ENCODE peak calls at places on chromosomes 13 and 19, in four cellular contexts. U is IMR-90, H is HepG2, E is K562. O is an unnamed sample.

GRCh38 chr13:82356667-82357066 is 1525.6 kb downstream of the SLITRK1 start:
- DNase-seq in U (no peak), H (no peak), E (no peak), O (no peak)

GRCh38 chr19:11853358-11853757 is 4.8 kb downstream of the ZNF439 start:
- DNase-seq in U (no peak), H (no peak), E (no peak), O (no peak)

GRCh38 chr13:25756916-25757315 is 294.9 kb downstream of the SHISA2 start:
- DNase-seq in U (no peak), H (no peak), E (no peak), O (no peak)

GRCh38 chr13:21208755-21209154 is 32.3 kb downstream of the MRPL57 start:
- DNase-seq in U (no peak), H (no peak), E (no peak), O (no peak)

GRCh38 chr13:32734511-32734910 is 148.3 kb downstream of the PDS5B start:
- DNase-seq in U (peak), H (no peak), E (peak), O (no peak)

GRCh38 chr13:21670006-21670882 is 629 bp upstream of the FGF9 start:
- DNase-seq in U (peak), H (no peak), E (peak), O (peak)

GRCh38 chr13:95237310-95237870 is 63.9 kb downstream of the ABCC4 start:
- DNase-seq in U (no peak), H (no peak), E (no peak), O (no peak)

GRCh38 chr13:76189882-76190519 is 553.9 kb downstream of the LMO7 start:
- DNase-seq in U (no peak), H (no peak), E (no peak), O (no peak)

GRCh38 chr19:1422360-1422759 is 15.0 kb downstream of the DAZAP1 start:
- DNase-seq in U (no peak), H (no peak), E (no peak), O (no peak)

GRCh38 chr19:16587031-16588023 is 15.1 kb upstream of the SLC35E1 start:
- DNase-seq in U (peak), H (no peak), E (no peak), O (no peak)

GRCh38 chr13:41740479-41740878 is 220.4 kb downstream of the VWA8 start:
- DNase-seq in U (no peak), H (no peak), E (no peak), O (no peak)

GRCh38 chr19:57210381-57210780 is 19.1 kb downstream of the ZNF264 start:
- DNase-seq in U (no peak), H (no peak), E (no peak), O (no peak)

GRCh38 chr13:63864171-63864902 is 2448.7 kb upstream of the PCDH20 start:
- DNase-seq in U (peak), H (no peak), E (no peak), O (no peak)

GRCh38 chr13:111920932-111921705 is 145.8 kb upstream of the SOX1 start:
- DNase-seq in U (no peak), H (no peak), E (no peak), O (no peak)

GRCh38 chr19:48530044-48530720 is 18.5 kb upstream of the LMTK3 start:
- DNase-seq in U (no peak), H (no peak), E (no peak), O (no peak)

GRCh38 chr13:81929988-81930387 is 1589.1 kb upstream of the SPRY2 start:
- DNase-seq in U (no peak), H (peak), E (no peak), O (peak)

GRCh38 chr13:27339299-27339698 is 68.7 kb downstream of the RASL11A start:
- DNase-seq in U (peak), H (peak), E (peak), O (peak)

GRCh38 chr19:5563008-5563431 is 4.7 kb downstream of the TINCR start:
- DNase-seq in U (no peak), H (no peak), E (no peak), O (peak)

GRCh38 chr19:8657869-8658268 is 27.4 kb downstream of the NFILZ start:
- DNase-seq in U (no peak), H (no peak), E (no peak), O (no peak)

GRCh38 chr19:4144666-4145261 is 8.7 kb upstream of the CREB3L3 start:
- DNase-seq in U (peak), H (no peak), E (peak), O (peak)

GRCh38 chr19:17393914-17394313 is at the start of gene CCDC194:
- DNase-seq in U (no peak), H (no peak), E (no peak), O (no peak)

GRCh38 chr13:78589206-78589605 is 14.1 kb downstream of the POU4F1 start:
- DNase-seq in U (peak), H (peak), E (peak), O (no peak)

GRCh38 chr13:98318263-98318878 is 141.3 kb upstream of the RNF113B start:
- DNase-seq in U (no peak), H (peak), E (no peak), O (no peak)

GRCh38 chr13:77919351-77920294 is 992 bp upstream of the EDNRB start:
- DNase-seq in U (peak), H (no peak), E (no peak), O (no peak)

GRCh38 chr19:41535029-41535622 is 40.8 kb upstream of the CEACAM21 start:
- DNase-seq in U (no peak), H (no peak), E (no peak), O (no peak)

GRCh38 chr13:97710797-97711196 is 242.7 kb upstream of the IPO5 start:
- DNase-seq in U (no peak), H (no peak), E (no peak), O (no peak)

GRCh38 chr13:101416181-101417042 is at the start of gene NALCN:
- DNase-seq in U (no peak), H (no peak), E (no peak), O (peak)

GRCh38 chr19:4624733-4625362 is 14.5 kb upstream of the TNFAIP8L1 start:
- DNase-seq in U (peak), H (peak), E (peak), O (peak)

GRCh38 chr19:56567274-56568120 is at the start of gene ZNF470:
- DNase-seq in U (peak), H (no peak), E (peak), O (peak)

GRCh38 chr19:12984683-12985048 is 10.6 kb upstream of the NFIX start:
- DNase-seq in U (no peak), H (no peak), E (no peak), O (no peak)

GRCh38 chr19:35116085-35116801 is 620 bp downstream of the FXYD3 start:
- DNase-seq in U (no peak), H (no peak), E (no peak), O (no peak)

GRCh38 chr19:8811315-8812172 is 20.6 kb downstream of the ZNF558 start:
- DNase-seq in U (peak), H (no peak), E (no peak), O (no peak)

GRCh38 chr19:14110650-14111049 is 6.9 kb downstream of the PRKACA start:
- DNase-seq in U (no peak), H (no peak), E (no peak), O (no peak)

GRCh38 chr19:7083076-7083956 is 13.8 kb downstream of the ZNF557 start:
- DNase-seq in U (peak), H (no peak), E (no peak), O (peak)

GRCh38 chr13:29595380-29596063 is at the start of gene SLC7A1:
- DNase-seq in U (peak), H (peak), E (peak), O (peak)

GRCh38 chr13:102940770-102941169 is 94.9 kb downstream of the ERCC5 start:
- DNase-seq in U (no peak), H (no peak), E (no peak), O (no peak)

GRCh38 chr13:113103646-113104045 is 1.9 kb upstream of the F7 start:
- DNase-seq in U (no peak), H (no peak), E (no peak), O (no peak)

GRCh38 chr13:114313061-114313860 is 1.0 kb upstream of the CHAMP1 start:
- DNase-seq in U (peak), H (no peak), E (no peak), O (no peak)

GRCh38 chr19:29525901-29526729 is at the start of gene VSTM2B:
- DNase-seq in U (no peak), H (no peak), E (peak), O (no peak)
- TF ChIP-seq CTCF in U (no peak), H (no peak), E (no peak), O (no peak)

DNA sequence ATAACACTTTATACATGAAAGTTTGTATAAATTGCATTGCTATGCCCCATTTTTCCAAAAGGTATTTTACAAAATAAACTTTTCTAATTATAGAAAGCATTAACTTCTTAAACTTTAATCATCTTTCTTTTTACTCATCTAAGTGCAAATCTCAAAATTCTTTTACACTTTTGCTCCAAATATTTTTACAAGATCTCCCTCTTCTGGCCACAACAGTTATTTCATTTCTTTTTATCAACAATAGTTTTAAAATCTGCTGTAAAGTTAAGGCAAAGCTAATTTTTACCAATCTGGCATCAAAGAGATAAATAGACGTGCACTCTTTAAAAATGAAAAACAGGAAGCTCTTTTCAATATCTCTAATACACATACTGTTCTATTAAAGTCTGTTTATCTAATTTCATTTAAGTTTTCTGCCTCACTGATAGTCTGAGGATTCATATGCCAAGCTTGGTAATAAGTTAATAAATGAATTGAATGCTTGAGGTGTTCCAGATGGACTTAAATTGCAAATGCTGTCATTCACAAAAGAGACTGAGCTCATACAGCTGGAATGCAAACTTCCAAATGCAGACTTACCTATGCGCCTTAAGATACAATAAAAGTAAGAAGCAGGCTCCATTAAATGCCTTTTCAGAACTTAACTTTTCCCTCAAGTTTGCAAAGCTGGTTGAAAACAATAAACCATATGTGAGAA is 583.0 kb upstream of the ATXN8OS start:
- DNase-seq in U (no peak), H (no peak), E (no peak), O (no peak)
- TF ChIP-seq MAZ in U (no peak), H (no peak), E (no peak), O (no peak)

GRCh38 chr19:50546527-50547221 is 21.6 kb downstream of the LRRC4B start:
- DNase-seq in U (no peak), H (no peak), E (no peak), O (no peak)

GRCh38 chr19:50548191-50549058 is 19.8 kb downstream of the LRRC4B start:
- DNase-seq in U (no peak), H (no peak), E (no peak), O (no peak)

GRCh38 chr19:50549927-50550593 is 18.2 kb downstream of the LRRC4B start:
- DNase-seq in U (no peak), H (no peak), E (no peak), O (no peak)

GRCh38 chr19:50549059-50549926 is 18.9 kb downstream of the LRRC4B start:
- DNase-seq in U (no peak), H (no peak), E (no peak), O (no peak)

DNA sequence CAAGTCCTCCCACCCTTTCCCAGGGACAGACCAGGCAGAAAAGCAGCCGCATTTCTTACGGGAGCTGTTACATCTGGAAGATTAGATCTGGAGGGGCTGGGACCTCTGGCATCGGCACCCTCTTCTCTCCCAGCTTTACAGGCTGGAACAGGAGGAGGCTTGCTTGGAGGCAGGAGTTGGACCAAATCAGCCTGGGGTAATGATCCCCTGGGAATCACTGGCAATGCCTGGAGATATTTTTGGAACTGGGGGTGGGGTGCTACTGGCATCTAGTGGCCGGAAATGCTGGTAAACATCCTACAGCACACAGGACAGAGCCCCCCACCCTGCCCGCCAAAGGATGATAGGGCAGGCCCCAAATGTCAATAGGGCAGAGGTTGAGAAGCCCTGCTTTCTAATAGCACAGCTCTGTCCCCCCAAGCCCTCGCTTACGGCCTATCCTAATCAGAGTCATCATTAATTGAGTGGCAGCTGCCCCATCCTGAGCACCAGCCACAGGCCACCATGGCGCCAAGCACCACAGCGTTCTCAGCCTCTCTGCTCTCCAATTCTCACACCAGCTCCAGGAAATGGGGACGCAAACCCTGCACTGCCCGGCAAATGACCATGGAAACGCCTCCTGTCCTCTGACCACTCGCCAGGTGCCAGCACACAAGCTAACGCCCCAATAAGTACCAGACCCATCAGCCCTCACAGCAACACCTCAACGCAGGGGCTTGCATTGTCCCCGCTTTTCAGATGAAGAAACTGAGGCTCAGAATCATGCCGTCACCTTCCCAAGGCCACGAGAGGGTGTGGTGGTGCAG is 20.6 kb downstream of the LRRC4B start:
- DNase-seq in U (no peak), H (no peak), E (no peak), O (no peak)
- TF ChIP-seq CTCF in U (no peak), H (peak), E (peak), O (no peak)

DNA sequence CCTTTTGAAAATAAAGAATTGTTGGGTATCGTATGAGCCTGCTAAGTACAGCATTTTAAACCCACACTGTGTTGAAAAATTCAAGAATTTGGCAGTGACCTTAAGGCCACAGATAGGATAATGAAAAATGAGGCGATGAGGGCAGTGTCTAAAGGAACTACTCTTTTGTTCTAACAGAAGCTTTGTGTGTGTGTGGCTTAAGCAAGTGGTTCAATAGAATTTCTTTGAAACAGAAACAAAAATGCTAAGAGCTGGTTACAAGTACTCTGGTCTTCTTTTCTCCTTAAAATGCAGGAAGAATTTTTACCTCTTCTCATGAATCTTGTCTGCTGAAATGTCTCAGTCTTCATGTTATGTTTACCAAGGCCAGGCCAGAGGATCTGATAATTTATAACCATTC is 279.5 kb downstream of the ZNF536 start:
- DNase-seq in U (no peak), H (no peak), E (no peak), O (no peak)
- TF ChIP-seq MAZ in U (no peak), H (no peak), E (no peak), O (no peak)

DNA sequence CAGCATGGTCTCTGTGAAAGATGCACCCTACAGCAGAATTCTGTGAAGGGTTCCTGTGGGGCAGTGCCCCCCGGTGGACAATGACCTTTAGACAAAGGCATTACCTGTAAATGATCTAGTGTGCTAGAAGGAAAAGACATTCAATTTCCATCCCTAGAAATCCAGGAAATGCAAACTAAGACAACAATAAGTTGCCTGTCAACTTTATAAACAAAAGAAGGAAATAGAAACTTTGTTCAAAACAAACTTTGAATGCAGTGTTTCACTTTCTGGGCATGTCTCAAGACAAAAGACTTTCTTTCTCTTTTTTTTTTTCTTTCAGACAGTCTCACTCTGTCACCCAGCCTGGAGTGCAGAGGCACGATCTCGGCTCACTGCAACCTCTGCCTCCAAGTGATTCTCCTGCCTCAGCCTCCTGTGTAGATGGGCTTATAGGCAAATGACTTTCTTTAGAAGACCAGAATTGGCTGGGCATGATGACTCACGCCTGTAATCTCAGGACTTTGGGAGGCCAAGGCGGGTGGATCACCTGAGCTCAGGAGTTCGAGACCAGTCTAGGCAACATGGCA is 15.5 kb downstream of the TEX101 start:
- DNase-seq in U (no peak), H (no peak), E (no peak), O (no peak)
- TF ChIP-seq CTCF in U (peak), H (no peak), E (peak), O (no peak)

GRCh38 chr13:72963762-72964161 is 95.0 kb upstream of the KLF5 start:
- DNase-seq in U (no peak), H (no peak), E (no peak), O (no peak)

GRCh38 chr13:72959643-72960042 is 99.2 kb upstream of the KLF5 start:
- DNase-seq in U (peak), H (no peak), E (no peak), O (no peak)

GRCh38 chr13:72960114-72960513 is 98.7 kb upstream of the KLF5 start:
- DNase-seq in U (no peak), H (no peak), E (no peak), O (no peak)

GRCh38 chr13:72960541-72960940 is 98.3 kb upstream of the KLF5 start:
- DNase-seq in U (no peak), H (peak), E (no peak), O (no peak)
- TF ChIP-seq MAZ in U (no peak), H (no peak), E (no peak), O (no peak)

GRCh38 chr13:44048326-44048725 is 168.6 kb downstream of the LACC1 start:
- DNase-seq in U (no peak), H (peak), E (no peak), O (no peak)
- TF ChIP-seq CTCF in U (no peak), H (peak), E (peak), O (peak)

DNA sequence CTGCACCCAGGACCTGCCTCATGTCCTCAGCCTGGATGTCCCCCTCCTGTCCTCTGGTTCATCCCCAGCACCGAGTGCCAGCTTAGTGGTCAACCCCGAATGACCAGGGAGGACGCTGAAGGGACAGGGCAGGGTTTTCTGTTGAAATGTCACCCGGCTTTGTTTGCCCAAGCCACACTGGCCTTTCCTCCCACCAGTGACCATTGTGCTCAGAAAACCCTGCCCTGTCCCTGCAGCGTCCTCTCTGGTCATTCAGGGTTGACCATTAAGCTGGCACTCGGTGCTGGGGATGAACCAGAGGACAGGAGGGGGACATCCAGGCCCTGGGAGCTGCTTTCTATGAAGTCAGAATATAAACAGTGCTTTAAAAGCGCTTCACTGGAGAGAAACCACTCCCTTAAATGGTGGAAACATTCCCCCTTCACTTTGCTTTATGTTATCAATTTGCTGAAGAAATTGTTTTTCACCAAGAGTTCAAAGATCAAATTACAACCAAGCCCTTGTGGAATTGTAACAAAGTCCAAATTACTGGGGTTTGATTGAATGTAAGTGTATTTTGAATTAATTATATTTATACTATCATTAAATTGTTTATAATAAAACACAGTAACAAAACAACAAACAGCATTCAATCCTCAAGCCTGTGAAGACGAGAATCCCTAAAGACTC is 21.4 kb downstream of the CARS2 start:
- DNase-seq in U (no peak), H (peak), E (no peak), O (no peak)
- TF ChIP-seq MAZ in U (no peak), H (no peak), E (no peak), O (no peak)

GRCh38 chr19:10805758-10806247 is 30.2 kb downstream of the TMED1 start:
- DNase-seq in U (no peak), H (no peak), E (no peak), O (no peak)
- TF ChIP-seq CTCF in U (no peak), H (no peak), E (no peak), O (no peak)

O was measured in A549.